ENCODE peak calls at places on chromosomes 6 and 20, in five cellular contexts. W is SK-N-SH, I is K562, X is HCT116, S is GM12878. Q is an unnamed sample.

GRCh38 chr6:135088818-135089809 is 34.5 kb upstream of the HBS1L start:
- DNase-seq in W (peak; percentile 10), I (peak; percentile 59), X (peak; percentile 13), S (peak; percentile 63), Q (peak; percentile 25)

GRCh38 chr6:154993026-154993425 is 2.1 kb upstream of the TIAM2 start:
- DNase-seq in W (no peak), I (no peak), X (no peak), S (no peak), Q (no peak)

GRCh38 chr6:12733876-12734275 is 17.3 kb downstream of the PHACTR1 start:
- DNase-seq in W (no peak), I (no peak), X (no peak), S (no peak), Q (no peak)

GRCh38 chr6:3457710-3458605 is 1.1 kb upstream of the SLC22A23 start:
- DNase-seq in W (peak; percentile 37), I (no peak), X (peak; percentile 42), S (no peak), Q (peak; percentile 37)

GRCh38 chr6:125392682-125393081 is 90.9 kb upstream of the HDDC2 start:
- DNase-seq in W (no peak), I (no peak), X (no peak), S (no peak), Q (no peak)

GRCh38 chr20:51533291-51534172 is 9.0 kb downstream of the NFATC2 start:
- DNase-seq in W (no peak), I (no peak), X (peak; percentile 79), S (no peak), Q (peak; percentile 11)

GRCh38 chr20:45629496-45630100 is at the start of gene WFDC10A:
- DNase-seq in W (peak; percentile 41), I (peak; percentile 67), X (peak; percentile 69), S (no peak), Q (peak; percentile 38)

GRCh38 chr6:124008689-124009371 is 205.2 kb downstream of the NKAIN2 start:
- DNase-seq in W (no peak), I (no peak), X (no peak), S (no peak), Q (no peak)

GRCh38 chr20:51284161-51284560 is 258.4 kb downstream of the NFATC2 start:
- DNase-seq in W (no peak), I (no peak), X (no peak), S (no peak), Q (no peak)

GRCh38 chr6:119890470-119890869 is 540.9 kb upstream of the MAN1A1 start:
- DNase-seq in W (no peak), I (no peak), X (no peak), S (no peak), Q (no peak)

GRCh38 chr20:25248501-25249172 is 752 bp downstream of the PYGB start:
- DNase-seq in W (peak; percentile 73), I (no peak), X (no peak), S (no peak), Q (no peak)

GRCh38 chr20:45229264-45230056 is 8.3 kb downstream of the SEMG2 start:
- DNase-seq in W (peak; percentile 12), I (peak; percentile 65), X (peak; percentile 60), S (no peak), Q (peak; percentile 26)

GRCh38 chr6:162862941-162863340 is 135.2 kb downstream of the PACRG start:
- DNase-seq in W (no peak), I (no peak), X (no peak), S (no peak), Q (no peak)

GRCh38 chr20:47198254-47198671 is 158.2 kb downstream of the ZMYND8 start:
- DNase-seq in W (no peak), I (no peak), X (no peak), S (peak; percentile 27), Q (no peak)

GRCh38 chr6:12119085-12119588 is 107.0 kb downstream of the HIVEP1 start:
- DNase-seq in W (no peak), I (peak; percentile 28), X (no peak), S (peak; percentile 97), Q (no peak)

GRCh38 chr6:38215651-38216319 is 396.3 kb downstream of the ZFAND3 start:
- DNase-seq in W (no peak), I (no peak), X (no peak), S (no peak), Q (no peak)

DNA sequence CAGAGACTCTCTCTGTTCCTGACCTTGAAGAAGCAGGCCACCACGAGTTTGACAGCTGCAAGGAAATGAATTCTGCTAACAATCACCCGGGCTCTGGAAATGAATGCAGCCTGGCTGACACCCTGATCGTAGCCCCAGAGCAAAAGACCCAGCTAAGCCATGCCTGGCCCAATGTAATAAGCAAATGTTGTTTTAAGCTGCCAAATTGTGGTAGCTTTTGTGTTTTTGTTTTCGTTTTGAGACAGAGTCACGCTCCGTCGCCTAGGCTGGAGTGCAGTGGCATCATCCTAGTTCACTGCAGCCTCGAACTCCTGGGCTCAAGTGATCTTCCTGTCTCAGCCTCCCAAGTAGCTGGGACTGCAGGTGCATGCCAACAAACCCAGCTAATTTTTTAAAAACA is 3.3 kb upstream of the OXT start:
- DNase-seq in W (no peak), I (peak; percentile 2), X (no peak), S (no peak), Q (no peak)
- TF ChIP-seq ZBTB33 in W (no peak), I (no peak), X (no peak), S (no peak), Q (no peak)

GRCh38 chr6:84172080-84172479 is 55.4 kb downstream of the CEP162 start:
- DNase-seq in W (no peak), I (no peak), X (no peak), S (no peak), Q (peak; percentile 1)

GRCh38 chr6:84177253-84177652 is 50.2 kb downstream of the CEP162 start:
- DNase-seq in W (no peak), I (no peak), X (no peak), S (no peak), Q (no peak)

DNA sequence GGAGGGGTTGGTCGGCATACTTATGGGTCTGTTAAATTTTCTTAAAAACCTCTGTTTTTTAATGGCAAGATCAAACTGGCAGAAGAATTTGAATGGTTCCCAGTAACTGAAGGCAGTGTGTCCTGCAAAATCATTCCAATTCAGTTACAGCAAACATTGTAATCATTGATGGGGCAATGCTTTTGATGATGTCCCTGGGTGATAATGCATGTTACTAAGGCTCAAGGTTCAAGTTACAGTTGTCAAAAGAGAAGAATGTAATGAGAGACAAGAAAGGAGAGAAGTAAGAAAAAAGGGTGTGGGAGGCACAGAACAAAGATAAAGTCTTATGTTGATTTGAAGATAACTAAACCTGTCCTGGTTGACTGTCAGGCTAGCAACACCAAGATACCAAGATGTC is 54.9 kb downstream of the CEP162 start:
- DNase-seq in W (no peak), I (no peak), X (no peak), S (no peak), Q (peak; percentile 64)
- TF ChIP-seq ZBTB33 in W (no peak), I (no peak), X (no peak), S (no peak), Q (no peak)

DNA sequence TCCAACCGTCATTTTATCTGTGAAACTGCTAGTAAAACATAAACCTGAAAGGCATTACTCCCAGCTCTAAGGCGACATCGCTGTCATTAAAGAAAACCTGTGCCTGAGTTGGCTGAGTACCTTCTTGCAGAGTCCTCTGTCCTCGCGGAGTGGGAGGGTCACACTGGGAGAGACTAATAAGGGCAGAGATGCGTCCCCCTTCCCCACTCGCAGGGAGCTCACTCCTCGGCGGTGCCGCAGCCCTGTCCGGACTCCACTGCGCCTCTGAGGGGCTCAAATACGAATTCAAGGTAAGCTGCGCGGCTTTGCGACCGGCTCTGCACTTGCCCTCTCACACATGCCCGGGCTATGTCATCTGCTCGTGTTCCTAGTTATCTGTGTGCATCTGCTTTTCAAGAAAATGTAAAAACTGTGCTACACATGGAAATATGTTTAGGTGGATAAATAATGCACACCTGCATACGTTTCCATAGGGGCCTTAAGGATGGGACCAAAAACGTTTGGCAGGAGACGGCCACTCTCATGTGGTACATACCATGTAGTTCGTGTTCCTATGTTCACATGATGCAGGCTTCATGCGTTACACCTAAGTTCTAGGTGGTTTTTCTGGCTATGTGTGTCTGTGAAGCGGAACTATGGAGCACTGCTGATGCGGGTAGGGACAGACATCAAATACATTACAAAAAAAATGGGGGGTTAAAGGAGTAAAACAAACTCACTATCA is at the start of gene COL19A1:
- DNase-seq in W (peak; percentile 34), I (no peak), X (no peak), S (peak; percentile 76), Q (no peak)
- TF ChIP-seq ZBTB33 in W (no peak), I (no peak), X (no peak), S (no peak), Q (no peak)

GRCh38 chr6:81890846-81891245 is 138.4 kb upstream of the TENT5A start:
- DNase-seq in W (no peak), I (no peak), X (no peak), S (no peak), Q (no peak)
- TF ChIP-seq ZBTB33 in W (no peak), I (no peak), X (no peak), S (no peak), Q (no peak)

GRCh38 chr20:52895662-52896061 is 76.5 kb upstream of the TSHZ2 start:
- DNase-seq in W (no peak), I (no peak), X (no peak), S (no peak), Q (no peak)
- TF ChIP-seq ZBTB33 in W (no peak), I (no peak), X (no peak), S (no peak), Q (no peak)

GRCh38 chr20:7505835-7506221 is 434.4 kb downstream of the HAO1 start:
- DNase-seq in W (no peak), I (no peak), X (no peak), S (no peak), Q (no peak)
- TF ChIP-seq ZBTB33 in W (no peak), I (no peak), X (no peak), S (no peak), Q (no peak)

GRCh38 chr6:19444041-19444440 is 393.1 kb upstream of the ID4 start:
- DNase-seq in W (no peak), I (no peak), X (no peak), S (no peak), Q (no peak)

GRCh38 chr6:19438566-19439353 is 398.4 kb upstream of the ID4 start:
- DNase-seq in W (no peak), I (no peak), X (no peak), S (no peak), Q (no peak)

GRCh38 chr6:19446570-19446969 is 390.6 kb upstream of the ID4 start:
- DNase-seq in W (no peak), I (no peak), X (no peak), S (no peak), Q (no peak)

DNA sequence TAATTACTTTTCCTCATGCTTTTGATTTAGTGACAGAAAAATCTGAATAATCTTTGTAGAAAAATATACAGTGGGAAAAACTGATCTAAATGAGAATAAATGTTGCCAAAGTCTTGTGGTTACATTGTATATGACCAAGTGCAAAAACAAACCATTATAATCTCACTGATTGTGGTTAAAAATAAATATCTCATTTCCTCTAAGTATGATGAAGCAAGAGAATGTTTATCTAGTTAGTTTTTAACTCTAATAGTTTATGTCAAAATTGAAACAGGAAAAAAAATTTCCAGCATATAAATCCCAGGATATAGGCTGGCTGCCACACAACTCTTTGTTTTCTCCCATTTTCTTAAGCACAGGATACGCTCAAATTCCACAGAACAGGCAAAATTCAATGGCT is 392.7 kb upstream of the ID4 start:
- DNase-seq in W (no peak), I (no peak), X (no peak), S (no peak), Q (no peak)
- TF ChIP-seq ZBTB33 in W (no peak), I (no peak), X (no peak), S (no peak), Q (no peak)

GRCh38 chr20:61773081-61773631 is 292.5 kb downstream of the TAF4 start:
- DNase-seq in W (no peak), I (no peak), X (no peak), S (no peak), Q (no peak)
- TF ChIP-seq ZBTB33 in W (no peak), I (no peak), X (no peak), S (no peak), Q (no peak)